ENCODE peak calls at places on chromosomes 12 and 14, in eight cellular contexts. K, C, A, Y, T, J, R and S are unnamed samples.

GRCh38 chr14:102501751-102502315 is 7.7 kb downstream of the ANKRD9 start:
- DNase-seq in K (no peak), C (peak; percentile 20), A (no peak), Y (no peak), T (no peak), J (no peak), R (no peak), S (no peak)

GRCh38 chr14:51357250-51357649 is 117.2 kb downstream of the TMX1 start:
- DNase-seq in K (no peak), C (no peak), A (no peak), Y (peak; percentile 56), T (no peak), J (no peak), R (no peak), S (no peak)

GRCh38 chr12:56683-57346 is 9.8 kb upstream of the IQSEC3 start:
- DNase-seq in K (no peak), C (no peak), A (peak; percentile 20), Y (no peak), T (no peak), J (no peak), R (no peak), S (no peak)

GRCh38 chr12:110224379-110225304 is 56.4 kb upstream of the ATP2A2 start:
- DNase-seq in K (no peak), C (no peak), A (no peak), Y (peak; percentile 81), T (no peak), J (peak; percentile 64), R (no peak), S (peak; percentile 79)

GRCh38 chr12:2287151-2287550 is 234.4 kb downstream of the CACNA1C start:
- DNase-seq in K (no peak), C (no peak), A (no peak), Y (no peak), T (peak; percentile 35), J (peak; percentile 49), R (no peak), S (no peak)

GRCh38 chr12:113244015-113244983 is 23.0 kb downstream of the TPCN1 start:
- DNase-seq in K (no peak), C (no peak), A (no peak), Y (peak; percentile 66), T (peak; percentile 84), J (peak; percentile 71), R (no peak), S (no peak)

GRCh38 chr12:113241191-113242017 is 20.1 kb downstream of the TPCN1 start:
- DNase-seq in K (no peak), C (no peak), A (no peak), Y (peak; percentile 98), T (no peak), J (no peak), R (no peak), S (peak; percentile 77)

GRCh38 chr12:53005215-53005985 is 856 bp upstream of the EIF4B start:
- DNase-seq in K (no peak), C (peak; percentile 19), A (peak; percentile 26), Y (no peak), T (peak; percentile 68), J (peak; percentile 32), R (peak; percentile 14), S (no peak)

GRCh38 chr12:91991397-91992187 is 154.1 kb downstream of the BTG1 start:
- DNase-seq in K (no peak), C (peak; percentile 52), A (no peak), Y (peak; percentile 21), T (no peak), J (no peak), R (peak; percentile 52), S (no peak)

GRCh38 chr14:96574633-96575191 is 72.5 kb downstream of the PAPOLA start:
- DNase-seq in K (no peak), C (no peak), A (no peak), Y (peak; percentile 75), T (no peak), J (no peak), R (no peak), S (peak; percentile 22)

GRCh38 chr14:91244501-91244901 is at the start of gene GPR68:
- DNase-seq in K (no peak), C (peak; percentile 50), A (peak; percentile 44), Y (peak; percentile 35), T (no peak), J (peak; percentile 70), R (no peak), S (peak; percentile 37)

GRCh38 chr14:88998027-88998426 is 173.6 kb downstream of the TTC8 start:
- DNase-seq in K (no peak), C (no peak), A (no peak), Y (no peak), T (no peak), J (no peak), R (no peak), S (no peak)

GRCh38 chr12:28032811-28033537 is 60.4 kb upstream of the PTHLH start:
- DNase-seq in K (no peak), C (no peak), A (no peak), Y (peak; percentile 95), T (no peak), J (no peak), R (no peak), S (no peak)

GRCh38 chr14:101830271-101830670 is 68.8 kb downstream of the PPP2R5C start:
- DNase-seq in K (no peak), C (no peak), A (no peak), Y (no peak), T (no peak), J (no peak), R (no peak), S (no peak)

GRCh38 chr12:47305464-47305863 is 225.7 kb upstream of the AMIGO2 start:
- DNase-seq in K (no peak), C (no peak), A (no peak), Y (no peak), T (no peak), J (no peak), R (no peak), S (no peak)

GRCh38 chr12:47306130-47306529 is 226.4 kb upstream of the AMIGO2 start:
- DNase-seq in K (no peak), C (no peak), A (no peak), Y (no peak), T (no peak), J (no peak), R (no peak), S (no peak)

GRCh38 chr12:47308672-47309071 is 228.9 kb upstream of the AMIGO2 start:
- DNase-seq in K (no peak), C (no peak), A (no peak), Y (no peak), T (no peak), J (no peak), R (no peak), S (no peak)

GRCh38 chr12:47311011-47311410 is 231.3 kb upstream of the AMIGO2 start:
- DNase-seq in K (no peak), C (no peak), A (no peak), Y (no peak), T (no peak), J (no peak), R (no peak), S (no peak)

DNA sequence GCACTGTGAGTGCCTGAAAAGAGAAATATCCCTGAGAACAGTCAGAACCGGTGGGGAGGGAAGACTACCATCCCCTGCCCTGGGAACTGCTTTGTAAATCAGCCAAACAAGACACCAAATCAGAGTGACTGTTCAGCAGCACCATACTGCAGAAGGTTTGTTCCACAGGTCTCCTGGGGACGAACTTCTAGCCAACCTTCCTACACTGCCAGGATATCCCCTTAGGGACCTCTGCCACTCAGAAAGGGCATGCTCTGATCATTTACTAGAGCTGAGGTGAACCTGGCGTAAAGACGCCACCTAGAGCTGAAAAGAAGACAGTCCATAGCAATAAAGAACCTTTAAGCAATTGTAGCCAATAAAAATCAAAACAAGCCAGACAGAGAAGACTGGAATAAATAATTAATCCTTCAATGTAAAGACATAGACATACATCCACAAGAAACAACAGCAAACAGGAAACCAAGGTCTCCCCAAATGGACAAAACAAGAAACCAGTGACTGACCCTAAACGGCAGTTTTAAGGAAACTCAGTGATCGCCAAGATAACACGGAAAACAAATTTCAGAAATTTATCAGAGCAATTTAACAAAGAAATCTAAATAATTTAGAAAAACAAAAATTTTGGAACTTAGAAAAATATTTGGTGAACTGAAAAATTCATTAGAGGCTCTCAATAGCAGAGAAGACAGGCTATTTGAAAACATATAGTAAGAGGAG is 228.1 kb upstream of the AMIGO2 start:
- DNase-seq in K (peak; percentile 31), C (peak; percentile 76), A (peak; percentile 15), Y (peak; percentile 80), T (no peak), J (peak; percentile 38), R (peak; percentile 65), S (peak; percentile 27)
- TF ChIP-seq CTCF in K (peak; percentile 60), C (peak; percentile 96), A (peak; percentile 53), Y (peak; percentile 78), T (peak; percentile 65), J (peak; percentile 52), R (peak; percentile 52), S (peak; percentile 72)

GRCh38 chr12:41264281-41264680 is 76.2 kb downstream of the PDZRN4 start:
- DNase-seq in K (no peak), C (peak; percentile 16), A (no peak), Y (peak; percentile 10), T (no peak), J (no peak), R (no peak), S (no peak)
- TF ChIP-seq CTCF in K (peak; percentile 19), C (peak; percentile 83), A (no peak), Y (no peak), T (peak; percentile 53), J (peak; percentile 42), R (peak; percentile 5), S (peak; percentile 35)

GRCh38 chr12:57990241-57990883 is 49.0 kb downstream of the ATP23 start:
- DNase-seq in K (no peak), C (no peak), A (no peak), Y (no peak), T (no peak), J (no peak), R (no peak), S (no peak)

GRCh38 chr12:57989837-57990236 is 48.5 kb downstream of the ATP23 start:
- DNase-seq in K (no peak), C (no peak), A (no peak), Y (no peak), T (no peak), J (no peak), R (no peak), S (no peak)

GRCh38 chr12:57992001-57992400 is 50.6 kb downstream of the ATP23 start:
- DNase-seq in K (no peak), C (no peak), A (no peak), Y (no peak), T (no peak), J (no peak), R (no peak), S (no peak)

GRCh38 chr12:57993834-57994233 is 52.5 kb downstream of the ATP23 start:
- DNase-seq in K (no peak), C (no peak), A (no peak), Y (peak; percentile 81), T (no peak), J (no peak), R (no peak), S (no peak)

GRCh38 chr12:57993030-57993429 is 51.7 kb downstream of the ATP23 start:
- DNase-seq in K (no peak), C (no peak), A (no peak), Y (peak; percentile 17), T (no peak), J (no peak), R (no peak), S (no peak)
- TF ChIP-seq CTCF in K (no peak), C (no peak), A (no peak), Y (peak; percentile 42), T (no peak), J (no peak), R (no peak), S (peak; percentile 36)

DNA sequence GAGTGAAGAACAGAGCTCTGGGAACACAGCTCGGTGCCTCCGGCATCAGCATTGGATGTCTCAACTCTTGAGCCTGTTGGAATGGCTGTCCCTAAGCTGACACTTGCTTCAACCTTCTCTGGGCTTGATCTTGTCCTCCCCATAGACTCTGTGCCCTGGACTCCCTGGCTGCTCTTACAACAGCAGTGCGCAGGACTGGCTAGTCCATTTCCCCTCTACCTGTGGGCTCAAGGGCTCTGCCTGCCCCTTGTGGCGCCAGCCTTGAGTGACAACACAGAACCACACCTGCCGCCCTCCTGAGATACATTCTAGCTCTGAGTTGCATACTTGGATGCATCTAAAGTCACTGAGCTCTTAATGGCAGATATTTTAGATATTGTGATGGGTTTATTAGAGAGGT is 6.2 kb downstream of the CRADD start:
- DNase-seq in K (no peak), C (no peak), A (no peak), Y (no peak), T (no peak), J (no peak), R (no peak), S (no peak)
- TF ChIP-seq CTCF in K (no peak), C (no peak), A (no peak), Y (no peak), T (no peak), J (no peak), R (no peak), S (no peak)